ENCODE peak calls at places on chromosomes 4 and X, in six cellular contexts. K is DND-41; H is activated T-cell treated with anti-CD3 and anti-CD28 coated beads, Interleukin-2, amount 50 U/mL, for 72 hours; Y is cardiac fibroblast; G is ovary; E is activated CD8-positive, alpha-beta memory T cell treated with anti-CD3 and anti-CD28 coated beads for 4 hours. M is an unnamed sample.

GRCh38 chr4:80540785-80541469 is 205.4 kb downstream of the CFAP299 start:
- DNase-seq in E (no peak), G (no peak), K (no peak), Y (no peak), H (no peak), M (peak)

GRCh38 chr4:147059064-147059731 is 113.5 kb upstream of the TTC29 start:
- DNase-seq in E (no peak), G (no peak), Y (no peak), H (no peak), K (no peak), M (no peak)

GRCh38 chr4:75030649-75031235 is 97.8 kb downstream of the PARM1 start:
- DNase-seq in H (no peak), K (no peak), Y (no peak), E (no peak), G (no peak), M (no peak)

GRCh38 chrX:109635151-109635550 is 10.2 kb upstream of the KCNE5 start:
- DNase-seq in H (no peak), K (no peak), G (no peak), E (no peak), Y (peak), M (no peak)

GRCh38 chr4:20368926-20369325 is 117.2 kb downstream of the SLIT2 start:
- DNase-seq in H (no peak), G (no peak), Y (peak), E (no peak), K (no peak), M (no peak)

GRCh38 chrX:91257388-91257787 is 177.3 kb upstream of the PABPC5 start:
- DNase-seq in K (no peak), H (no peak), G (no peak), Y (no peak), E (no peak), M (no peak)

GRCh38 chr4:10115657-10116624 is 658 bp downstream of the WDR1 start:
- DNase-seq in K (peak), E (no peak), G (peak), Y (peak), H (peak), M (peak)

GRCh38 chrX:45164021-45164621 is 36.6 kb downstream of the DIPK2B start:
- DNase-seq in E (no peak), G (peak), H (no peak), Y (peak), K (no peak), M (no peak)

GRCh38 chrX:88135735-88136134 is 611.3 kb upstream of the CPXCR1 start:
- DNase-seq in H (no peak), G (no peak), K (no peak), Y (no peak), E (no peak), M (no peak)

GRCh38 chr4:82401600-82401999 is 27.8 kb upstream of the HNRNPD start:
- DNase-seq in H (no peak), K (no peak), G (no peak), Y (no peak), E (no peak), M (no peak)

GRCh38 chr4:166146806-166147540 is 273.9 kb downstream of the TLL1 start:
- DNase-seq in G (no peak), H (no peak), E (no peak), Y (peak), K (no peak), M (no peak)

GRCh38 chr4:2255501-2256155 is 6.3 kb downstream of the MXD4 start:
- DNase-seq in H (no peak), E (no peak), Y (peak), K (peak), G (peak), M (no peak)

GRCh38 chr4:101020956-101021355 is 326.4 kb downstream of the PPP3CA start:
- DNase-seq in H (no peak), K (no peak), G (no peak), E (no peak), Y (peak), M (no peak)

GRCh38 chrX:40733691-40734090 is 1.7 kb downstream of the MED14 start:
- DNase-seq in E (no peak), H (no peak), K (no peak), G (no peak), Y (peak), M (no peak)

GRCh38 chr4:26032142-26032541 is 118.1 kb downstream of the SMIM20 start:
- DNase-seq in H (no peak), G (no peak), Y (no peak), E (no peak), K (no peak), M (no peak)

GRCh38 chr4:163693776-163694175 is 199.3 kb downstream of the TMA16 start:
- DNase-seq in K (no peak), H (no peak), Y (no peak), G (no peak), E (no peak), M (no peak)

GRCh38 chr4:57157611-57158137 is 47.5 kb upstream of the IGFBP7 start:
- DNase-seq in G (no peak), K (no peak), E (no peak), H (no peak), Y (no peak), M (no peak)

GRCh38 chr4:85953651-85954018 is 406.2 kb downstream of the MAPK10 start:
- DNase-seq in G (no peak), K (no peak), E (no peak), Y (peak), H (no peak), M (no peak)

GRCh38 chr4:141003193-141003592 is 130.1 kb downstream of the RNF150 start:
- DNase-seq in H (no peak), G (no peak), Y (no peak), K (no peak), E (no peak), M (no peak)

GRCh38 chrX:141220342-141221008 is 21.8 kb downstream of the SPANXC start:
- DNase-seq in Y (peak), K (no peak), H (no peak), E (no peak), G (no peak), M (no peak)

GRCh38 chr4:16750882-16751642 is 147.4 kb downstream of the LDB2 start:
- DNase-seq in E (no peak), K (no peak), Y (peak), G (no peak), H (no peak), M (no peak)

GRCh38 chr4:118942465-118942864 is 53.8 kb downstream of the SYNPO2 start:
- DNase-seq in G (no peak), K (no peak), Y (no peak), H (no peak), E (no peak), M (no peak)

GRCh38 chr4:66017671-66018070 is 347.4 kb upstream of the EPHA5 start:
- DNase-seq in Y (no peak), G (no peak), K (no peak), E (no peak), H (no peak), M (no peak)

GRCh38 chr4:189364032-189364449 is 576.6 kb upstream of the FRG1 start:
- DNase-seq in G (no peak), Y (no peak), K (no peak), H (no peak), E (no peak), M (no peak)

GRCh38 chr4:150578745-150579470 is 3.0 kb upstream of the MAB21L2 start:
- DNase-seq in Y (peak), K (no peak), H (no peak), E (no peak), G (no peak), M (no peak)

GRCh38 chrX:51336584-51336983 is 4.0 kb downstream of the NUDT10 start:
- DNase-seq in K (peak), G (no peak), Y (peak), H (peak), E (no peak), M (peak)

GRCh38 chrX:1576201-1577101 is 15.0 kb upstream of the AKAP17A start:
- DNase-seq in K (peak), G (no peak), E (no peak), Y (no peak), H (no peak), M (no peak)

GRCh38 chr4:6419452-6420028 is 52.9 kb downstream of the PPP2R2C start:
- DNase-seq in E (no peak), H (no peak), K (no peak), G (no peak), Y (no peak), M (no peak)

GRCh38 chr4:6337331-6337935 is 67.8 kb downstream of the WFS1 start:
- DNase-seq in K (no peak), Y (no peak), E (no peak), G (peak), H (no peak), M (no peak)

GRCh38 chrX:134161162-134161561 is 75.8 kb upstream of the CCDC160 start:
- DNase-seq in G (no peak), H (no peak), E (no peak), K (no peak), Y (no peak), M (peak)

GRCh38 chr4:3128976-3129375 is 54.5 kb downstream of the HTT start:
- DNase-seq in K (no peak), G (no peak), E (no peak), Y (peak), H (no peak), M (no peak)

GRCh38 chr4:76354517-76355473 is 48.3 kb downstream of the STBD1 start:
- DNase-seq in E (peak), K (no peak), G (no peak), Y (no peak), H (peak), M (no peak)

GRCh38 chr4:56861365-56861764 is 39.9 kb upstream of the SPINK2 start:
- DNase-seq in H (no peak), G (no peak), Y (peak), K (no peak), E (no peak), M (no peak)

GRCh38 chr4:48315728-48316630 is 25.4 kb upstream of the SLAIN2 start:
- DNase-seq in K (peak), H (peak), E (no peak), G (no peak), Y (peak), M (peak)

GRCh38 chrX:40632199-40632598 is 9.0 kb downstream of the MPC1L start:
- DNase-seq in Y (no peak), K (no peak), G (no peak), E (no peak), H (no peak), M (no peak)

GRCh38 chr4:88445252-88445651 is 11.7 kb upstream of the HERC5 start:
- DNase-seq in E (no peak), K (no peak), G (no peak), Y (no peak), H (no peak), M (no peak)

GRCh38 chr4:2937146-2937857 is 25.9 kb downstream of the NOP14 start:
- DNase-seq in E (no peak), H (peak), K (no peak), Y (peak), G (peak), M (peak)

GRCh38 chr4:120869511-120870278 is 52.8 kb downstream of the PRDM5 start:
- DNase-seq in G (no peak), H (no peak), E (no peak), K (no peak), Y (peak), M (no peak)

M was measured in GM13976.